ENCODE peak calls at places on chromosome 1, in five cellular contexts. One of them, this sample, is unnamed.
A peak's percentile ranks its signal among the peaks of the same experiment; 100 is the strongest.

GRCh38 chr1:163528710-163529348 is 207.1 kb downstream of the NUF2 start:
- DNase-seq in stomach: peak; percentile 35
- DNase-seq in RWPE2: no peak
- DNase-seq in body of pancreas: peak; percentile 33
- DNase-seq in GM23248: peak; percentile 58
- DNase-seq in this sample: no peak

GRCh38 chr1:159015440-159015909 is 5.8 kb downstream of the IFI16 start:
- DNase-seq in stomach: peak; percentile 47
- DNase-seq in RWPE2: no peak
- DNase-seq in body of pancreas: no peak
- DNase-seq in GM23248: peak; percentile 90
- DNase-seq in this sample: peak; percentile 85

GRCh38 chr1:115505157-115505571 is 136.6 kb upstream of the VANGL1 start:
- DNase-seq in stomach: no peak
- DNase-seq in RWPE2: no peak
- DNase-seq in body of pancreas: no peak
- DNase-seq in GM23248: peak; percentile 52
- DNase-seq in this sample: no peak

GRCh38 chr1:159071970-159072582 is 4.5 kb downstream of the AIM2 start:
- DNase-seq in stomach: no peak
- DNase-seq in RWPE2: no peak
- DNase-seq in body of pancreas: no peak
- DNase-seq in GM23248: peak; percentile 83
- DNase-seq in this sample: no peak

GRCh38 chr1:239896569-239896968 is 195.1 kb upstream of the FMN2 start:
- DNase-seq in stomach: no peak
- DNase-seq in RWPE2: no peak
- DNase-seq in body of pancreas: no peak
- DNase-seq in GM23248: no peak
- DNase-seq in this sample: no peak

GRCh38 chr1:225445644-225446297 is 17.9 kb upstream of the LBR start:
- DNase-seq in stomach: no peak
- DNase-seq in RWPE2: no peak
- DNase-seq in body of pancreas: no peak
- DNase-seq in GM23248: no peak
- DNase-seq in this sample: peak; percentile 62

GRCh38 chr1:205541161-205541886 is 36.9 kb downstream of the CDK18 start:
- DNase-seq in stomach: peak; percentile 20
- DNase-seq in RWPE2: no peak
- DNase-seq in body of pancreas: peak; percentile 2
- DNase-seq in GM23248: no peak
- DNase-seq in this sample: peak; percentile 22

GRCh38 chr1:9182784-9183257 is 51.8 kb upstream of the H6PD start:
- DNase-seq in stomach: no peak
- DNase-seq in RWPE2: no peak
- DNase-seq in body of pancreas: peak; percentile 25
- DNase-seq in GM23248: peak; percentile 46
- DNase-seq in this sample: no peak

GRCh38 chr1:160362168-160362941 is 4.5 kb upstream of the NHLH1 start:
- DNase-seq in stomach: no peak
- DNase-seq in RWPE2: no peak
- DNase-seq in body of pancreas: no peak
- DNase-seq in GM23248: no peak
- DNase-seq in this sample: no peak

GRCh38 chr1:156421062-156421938 is 52.3 kb downstream of the RHBG start:
- DNase-seq in stomach: peak; percentile 74
- DNase-seq in RWPE2: peak; percentile 77
- DNase-seq in body of pancreas: peak; percentile 78
- DNase-seq in GM23248: peak; percentile 82
- DNase-seq in this sample: peak; percentile 78

GRCh38 chr1:228810855-228811654 is 75.8 kb downstream of the RHOU start:
- DNase-seq in stomach: no peak
- DNase-seq in RWPE2: no peak
- DNase-seq in body of pancreas: no peak
- DNase-seq in GM23248: no peak
- DNase-seq in this sample: no peak

GRCh38 chr1:199512037-199512710 is 515.3 kb upstream of the NR5A2 start:
- DNase-seq in stomach: no peak
- DNase-seq in RWPE2: no peak
- DNase-seq in body of pancreas: no peak
- DNase-seq in GM23248: no peak
- DNase-seq in this sample: no peak

GRCh38 chr1:114854693-114855320 is at the start of gene SYCP1:
- DNase-seq in stomach: no peak
- DNase-seq in RWPE2: no peak
- DNase-seq in body of pancreas: no peak
- DNase-seq in GM23248: peak; percentile 20
- DNase-seq in this sample: no peak

GRCh38 chr1:47444578-47445465 is 7.0 kb downstream of the FOXD2 start:
- DNase-seq in stomach: no peak
- DNase-seq in RWPE2: no peak
- DNase-seq in body of pancreas: peak; percentile 5
- DNase-seq in GM23248: peak; percentile 42
- DNase-seq in this sample: no peak

GRCh38 chr1:157725214-157725577 is 24.6 kb upstream of the FCRL3 start:
- DNase-seq in stomach: no peak
- DNase-seq in RWPE2: no peak
- DNase-seq in body of pancreas: no peak
- DNase-seq in GM23248: no peak
- DNase-seq in this sample: no peak

GRCh38 chr1:199404191-199404590 is 623.3 kb upstream of the NR5A2 start:
- DNase-seq in stomach: no peak
- DNase-seq in RWPE2: no peak
- DNase-seq in body of pancreas: no peak
- DNase-seq in GM23248: peak; percentile 24
- DNase-seq in this sample: no peak

GRCh38 chr1:183002797-183003594 is 20.2 kb upstream of the LAMC1 start:
- DNase-seq in stomach: no peak
- DNase-seq in RWPE2: no peak
- DNase-seq in body of pancreas: no peak
- DNase-seq in GM23248: peak; percentile 76
- DNase-seq in this sample: no peak

GRCh38 chr1:83931658-83932253 is 67.2 kb downstream of the TTLL7 start:
- DNase-seq in stomach: no peak
- DNase-seq in RWPE2: no peak
- DNase-seq in body of pancreas: peak; percentile 14
- DNase-seq in GM23248: peak; percentile 81
- DNase-seq in this sample: no peak

GRCh38 chr1:71049951-71050598 is 2.5 kb upstream of the PTGER3 start:
- DNase-seq in stomach: no peak
- DNase-seq in RWPE2: no peak
- DNase-seq in body of pancreas: no peak
- DNase-seq in GM23248: peak; percentile 75
- DNase-seq in this sample: no peak

GRCh38 chr1:181021811-181022434 is 747 bp downstream of the STX6 start:
- DNase-seq in stomach: no peak
- DNase-seq in RWPE2: peak; percentile 83
- DNase-seq in body of pancreas: peak; percentile 48
- DNase-seq in GM23248: peak; percentile 89
- DNase-seq in this sample: peak; percentile 69

GRCh38 chr1:201633811-201634210 is 94.9 kb downstream of the NAV1 start:
- DNase-seq in stomach: no peak
- DNase-seq in RWPE2: no peak
- DNase-seq in body of pancreas: no peak
- DNase-seq in GM23248: peak; percentile 38
- DNase-seq in this sample: no peak

GRCh38 chr1:115557715-115558114 is 84.1 kb upstream of the VANGL1 start:
- DNase-seq in stomach: no peak
- DNase-seq in RWPE2: no peak
- DNase-seq in body of pancreas: no peak
- DNase-seq in GM23248: no peak
- DNase-seq in this sample: no peak

GRCh38 chr1:235298772-235299513 is 29.0 kb downstream of the ARID4B start:
- DNase-seq in stomach: no peak
- DNase-seq in RWPE2: no peak
- DNase-seq in body of pancreas: no peak
- DNase-seq in GM23248: no peak
- DNase-seq in this sample: no peak

GRCh38 chr1:235296729-235297128 is 31.2 kb downstream of the ARID4B start:
- DNase-seq in stomach: no peak
- DNase-seq in RWPE2: no peak
- DNase-seq in body of pancreas: no peak
- DNase-seq in GM23248: no peak
- DNase-seq in this sample: no peak

GRCh38 chr1:235299514-235299858 is 28.5 kb downstream of the ARID4B start:
- DNase-seq in stomach: no peak
- DNase-seq in RWPE2: no peak
- DNase-seq in body of pancreas: no peak
- DNase-seq in GM23248: no peak
- DNase-seq in this sample: no peak

GRCh38 chr1:235295902-235296350 is 32.1 kb downstream of the ARID4B start:
- DNase-seq in stomach: peak; percentile 80
- DNase-seq in RWPE2: no peak
- DNase-seq in body of pancreas: peak; percentile 76
- DNase-seq in GM23248: no peak
- DNase-seq in this sample: no peak

DNA sequence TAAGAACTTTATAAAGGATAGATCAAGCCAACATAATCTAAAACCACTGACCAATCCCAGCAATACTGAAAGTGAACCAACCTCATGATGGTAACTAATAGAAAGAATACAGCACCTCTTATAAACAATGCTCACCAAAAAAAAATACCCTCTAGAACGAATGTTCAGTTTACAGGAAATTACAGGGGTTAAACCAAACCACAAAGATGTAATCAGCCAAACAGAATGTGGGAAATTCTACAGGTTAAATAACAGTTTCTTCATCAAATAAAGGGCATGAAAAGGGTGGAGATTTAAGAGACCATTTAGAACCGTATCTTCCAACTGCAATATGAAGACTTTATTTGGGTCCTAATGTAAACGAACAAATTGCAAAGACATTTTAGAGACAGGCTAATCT is 30.4 kb downstream of the ARID4B start:
- DNase-seq in stomach: no peak
- DNase-seq in RWPE2: no peak
- DNase-seq in body of pancreas: no peak
- DNase-seq in GM23248: no peak
- DNase-seq in this sample: no peak
- H3K4me3 ChIP-seq in stomach: no peak overlapping the region
- H3K4me3 ChIP-seq in RWPE2: no peak overlapping the region
- H3K4me3 ChIP-seq in body of pancreas: no peak overlapping the region
- H3K4me3 ChIP-seq in GM23248: no peak overlapping the region
- H3K4me3 ChIP-seq in this sample: no peak overlapping the region

GRCh38 chr1:4615138-4615470 is 39.3 kb upstream of the AJAP1 start:
- DNase-seq in stomach: no peak
- DNase-seq in RWPE2: no peak
- DNase-seq in body of pancreas: no peak
- DNase-seq in GM23248: no peak
- DNase-seq in this sample: no peak
- H3K27ac ChIP-seq in stomach: no peak overlapping the region
- H3K27ac ChIP-seq in RWPE2: no peak overlapping the region
- H3K27ac ChIP-seq in body of pancreas: no peak overlapping the region
- H3K27ac ChIP-seq in GM23248: no peak overlapping the region
- H3K27ac ChIP-seq in this sample: no peak overlapping the region

DNA sequence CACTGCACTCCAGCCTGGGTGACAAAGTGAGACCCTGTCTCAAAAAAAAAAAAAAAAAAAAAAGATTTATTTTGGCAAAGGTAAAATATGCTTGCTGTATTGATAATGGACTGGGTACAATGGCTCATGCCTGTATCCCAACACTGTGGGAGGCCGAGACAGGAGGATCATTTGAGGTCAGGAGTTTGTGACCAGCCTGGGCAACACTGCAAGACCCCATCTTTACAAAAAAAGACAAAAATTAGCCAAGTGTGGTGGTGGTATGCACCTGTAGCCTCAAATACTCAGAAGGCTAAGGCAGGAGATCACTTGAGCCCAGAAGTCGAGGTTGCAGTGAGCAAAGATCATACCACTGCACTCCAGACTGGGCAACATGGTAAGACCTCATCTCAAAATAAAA is 6.3 kb downstream of the SF3A3 start:
- DNase-seq in stomach: no peak
- DNase-seq in RWPE2: no peak
- DNase-seq in body of pancreas: no peak
- DNase-seq in GM23248: no peak
- DNase-seq in this sample: no peak
- H3K36me3 ChIP-seq in stomach: peaks cover 94% of the 10 kb centered on the region
- H3K36me3 ChIP-seq in RWPE2: peaks cover 99% of the 10 kb centered on the region
- H3K36me3 ChIP-seq in body of pancreas: peaks cover 7% of the 10 kb centered on the region
- H3K36me3 ChIP-seq in GM23248: peaks cover 60% of the 10 kb centered on the region
- H3K36me3 ChIP-seq in this sample: no peaks in the 10 kb centered on the region

GRCh38 chr1:172745014-172745413 is 86.1 kb downstream of the FASLG start:
- DNase-seq in stomach: no peak
- DNase-seq in RWPE2: no peak
- DNase-seq in body of pancreas: no peak
- DNase-seq in GM23248: peak; percentile 84
- DNase-seq in this sample: peak; percentile 53

GRCh38 chr1:172748201-172748600 is 89.3 kb downstream of the FASLG start:
- DNase-seq in stomach: no peak
- DNase-seq in RWPE2: no peak
- DNase-seq in body of pancreas: no peak
- DNase-seq in GM23248: no peak
- DNase-seq in this sample: no peak

GRCh38 chr1:172742599-172743500 is 83.9 kb downstream of the FASLG start:
- DNase-seq in stomach: no peak
- DNase-seq in RWPE2: no peak
- DNase-seq in body of pancreas: no peak
- DNase-seq in GM23248: peak; percentile 51
- DNase-seq in this sample: no peak

GRCh38 chr1:172751668-172752067 is 92.8 kb downstream of the FASLG start:
- DNase-seq in stomach: no peak
- DNase-seq in RWPE2: no peak
- DNase-seq in body of pancreas: no peak
- DNase-seq in GM23248: no peak
- DNase-seq in this sample: no peak

GRCh38 chr1:172746091-172746949 is 87.4 kb downstream of the FASLG start:
- DNase-seq in stomach: no peak
- DNase-seq in RWPE2: no peak
- DNase-seq in body of pancreas: no peak
- DNase-seq in GM23248: peak; percentile 97
- DNase-seq in this sample: no peak
- H3K4me3 ChIP-seq in stomach: no peak overlapping the region
- H3K4me3 ChIP-seq in RWPE2: no peak overlapping the region
- H3K4me3 ChIP-seq in body of pancreas: no peak overlapping the region
- H3K4me3 ChIP-seq in GM23248: no peak overlapping the region
- H3K4me3 ChIP-seq in this sample: no peak overlapping the region

GRCh38 chr1:108701176-108701849 is 9.2 kb downstream of the PRPF38B start:
- DNase-seq in stomach: no peak
- DNase-seq in RWPE2: no peak
- DNase-seq in body of pancreas: no peak
- DNase-seq in GM23248: no peak
- DNase-seq in this sample: no peak

GRCh38 chr1:108699375-108700332 is 7.5 kb downstream of the PRPF38B start:
- DNase-seq in stomach: no peak
- DNase-seq in RWPE2: no peak
- DNase-seq in body of pancreas: no peak
- DNase-seq in GM23248: no peak
- DNase-seq in this sample: no peak

GRCh38 chr1:108704501-108704900 is 8.2 kb upstream of the FNDC7 start:
- DNase-seq in stomach: no peak
- DNase-seq in RWPE2: no peak
- DNase-seq in body of pancreas: no peak
- DNase-seq in GM23248: peak; percentile 87
- DNase-seq in this sample: no peak

GRCh38 chr1:108706643-108707042 is 6.1 kb upstream of the FNDC7 start:
- DNase-seq in stomach: no peak
- DNase-seq in RWPE2: no peak
- DNase-seq in body of pancreas: no peak
- DNase-seq in GM23248: no peak
- DNase-seq in this sample: no peak

GRCh38 chr1:108703939-108704338 is 8.8 kb upstream of the FNDC7 start:
- DNase-seq in stomach: no peak
- DNase-seq in RWPE2: no peak
- DNase-seq in body of pancreas: no peak
- DNase-seq in GM23248: peak; percentile 47
- DNase-seq in this sample: no peak
- H3K27ac ChIP-seq in stomach: no peak overlapping the region
- H3K27ac ChIP-seq in RWPE2: peak overlapping the region; percentile 47
- H3K27ac ChIP-seq in body of pancreas: no peak overlapping the region
- H3K27ac ChIP-seq in GM23248: peak overlapping the region; percentile 76
- H3K27ac ChIP-seq in this sample: no peak overlapping the region

This sample was measured in Peyer's patch.